ENCODE peak calls at places on chromosomes 6 and 20, in four cellular contexts. N, U, Q and T are unnamed samples. For H3K4me1 and H3K36me3, the result is how much of the 10 kb centered on the place peaks cover.

GRCh38 chr6:152295346-152295745 is 341.8 kb downstream of the SYNE1 start:
- DNase-seq in N (peak), U (no peak), Q (peak), T (no peak)

GRCh38 chr6:7628479-7628878 is 38.5 kb downstream of the SNRNP48 start:
- DNase-seq in N (peak), U (no peak), Q (no peak), T (no peak)

GRCh38 chr20:5569021-5569420 is 181.2 kb upstream of the SHLD1 start:
- DNase-seq in N (peak), U (no peak), Q (peak), T (peak)

GRCh38 chr6:89895273-89895874 is 1.1 kb downstream of the GJA10 start:
- DNase-seq in N (peak), U (peak), Q (peak), T (no peak)

GRCh38 chr20:1720226-1720625 is 62.6 kb upstream of the SIRPG start:
- DNase-seq in N (no peak), U (no peak), Q (no peak), T (peak)

GRCh38 chr20:18057106-18057993 is at the start of gene OVOL2:
- DNase-seq in N (no peak), U (no peak), Q (no peak), T (peak)

GRCh38 chr20:35490736-35491181 is 35.4 kb downstream of the CEP250 start:
- DNase-seq in N (no peak), U (no peak), Q (no peak), T (no peak)

GRCh38 chr6:4973972-4974885 is 29.6 kb downstream of the RPP40 start:
- DNase-seq in N (peak), U (peak), Q (peak), T (no peak)

GRCh38 chr6:166586424-166587156 is at the start of gene RAMACL:
- DNase-seq in N (no peak), U (no peak), Q (no peak), T (peak)

GRCh38 chr6:158653577-158654354 is 3.9 kb downstream of the SYTL3 start:
- DNase-seq in N (peak), U (no peak), Q (peak), T (no peak)

GRCh38 chr6:25312703-25313102 is 33.5 kb downstream of the CARMIL1 start:
- DNase-seq in N (peak), U (no peak), Q (peak), T (peak)

GRCh38 chr6:25314776-25315175 is 35.6 kb downstream of the CARMIL1 start:
- DNase-seq in N (no peak), U (no peak), Q (no peak), T (no peak)

GRCh38 chr6:25311251-25311910 is 32.2 kb downstream of the CARMIL1 start:
- DNase-seq in N (peak), U (no peak), Q (peak), T (no peak)

GRCh38 chr6:25309886-25310285 is 30.7 kb downstream of the CARMIL1 start:
- DNase-seq in N (no peak), U (no peak), Q (no peak), T (no peak)

DNA sequence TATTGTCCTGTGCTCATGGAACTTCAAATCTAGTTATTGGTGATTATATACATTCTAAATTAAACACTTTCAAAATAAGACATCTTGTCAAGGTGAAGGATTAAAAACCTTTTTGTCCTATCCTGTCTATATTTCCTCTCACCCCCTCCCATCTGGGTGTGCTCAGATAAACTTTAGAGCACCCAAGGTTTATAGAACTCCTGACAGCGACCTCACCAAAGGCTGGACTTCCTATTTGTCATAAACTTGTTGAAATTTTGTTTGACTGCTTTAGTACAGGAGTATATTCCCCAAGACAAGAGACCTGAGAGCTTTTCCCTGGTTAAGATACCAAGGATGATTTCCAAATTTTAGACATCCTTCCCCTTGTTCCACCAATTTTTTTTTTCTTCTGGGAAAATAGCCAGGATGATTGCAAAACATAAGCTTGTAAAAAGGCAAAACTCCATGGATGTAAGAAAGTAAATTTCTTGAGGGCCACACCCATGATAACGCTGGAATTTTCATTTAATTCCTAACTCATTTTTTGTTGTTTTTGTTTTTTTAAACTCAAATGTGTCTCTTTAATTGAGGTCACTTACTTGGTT is 33.0 kb downstream of the CARMIL1 start:
- DNase-seq in N (peak), U (no peak), Q (peak), T (no peak)
- H3K4me1 ChIP-seq in N (under half), U (under half), Q (under half), T (under half)

GRCh38 chr6:100763617-100764016 is 117.5 kb downstream of the ASCC3 start:
- DNase-seq in N (no peak), U (no peak), Q (no peak), T (no peak)
- H3K36me3 ChIP-seq in N (under half), U (half or more), Q (under half), T (under half)

DNA sequence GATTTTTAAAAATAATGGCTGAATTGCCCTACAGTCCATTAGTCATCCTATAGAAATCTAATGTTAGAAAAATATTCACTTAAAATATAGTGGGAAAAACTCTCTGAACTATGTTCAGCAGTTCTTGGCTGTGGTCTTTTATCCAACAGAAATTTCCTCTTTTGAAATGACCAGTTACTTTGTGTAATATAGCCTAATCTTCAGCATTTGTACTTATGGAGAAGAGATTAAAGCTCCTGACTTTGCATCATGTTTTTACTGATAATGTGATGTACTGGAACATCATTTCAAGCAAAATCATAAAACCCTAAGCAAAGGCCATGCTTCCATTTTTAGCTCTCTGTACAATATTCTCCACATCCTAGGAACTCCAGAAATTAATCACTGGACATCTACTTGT is 430.8 kb upstream of the RUNX2 start:
- DNase-seq in N (no peak), U (no peak), Q (no peak), T (no peak)
- H3K4me2 ChIP-seq in N (no peak), U (no peak), Q (no peak), T (no peak)

DNA sequence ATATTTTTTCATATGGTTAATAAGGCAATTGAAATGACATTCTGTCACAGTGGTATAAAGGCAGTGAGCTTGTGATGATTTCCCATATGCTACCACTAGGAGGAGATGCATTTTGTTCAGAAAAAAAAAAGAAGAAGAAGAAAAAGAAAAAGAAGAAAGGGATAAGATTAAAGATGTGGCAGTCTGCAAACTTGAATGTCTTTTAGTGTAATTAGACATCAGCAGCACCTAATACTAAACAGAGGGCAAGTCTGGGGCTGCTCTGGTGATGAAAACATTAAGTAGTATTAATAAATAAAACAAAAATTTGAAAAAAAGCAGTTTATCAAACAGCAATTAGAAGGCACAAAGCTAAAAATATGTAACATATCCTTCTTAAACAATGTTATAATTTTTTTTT is 95.4 kb upstream of the DEFB112 start:
- DNase-seq in N (peak), U (no peak), Q (peak), T (no peak)
- H3K4me1 ChIP-seq in N (under half), U (under half), Q (under half), T (under half)

GRCh38 chr20:34397096-34397495 is 34.0 kb downstream of the ITCH start:
- DNase-seq in N (peak), U (no peak), Q (no peak), T (no peak)

GRCh38 chr20:34390769-34391447 is 27.8 kb downstream of the ITCH start:
- DNase-seq in N (peak), U (no peak), Q (peak), T (peak)

GRCh38 chr20:34401741-34402455 is 38.8 kb downstream of the ITCH start:
- DNase-seq in N (no peak), U (no peak), Q (no peak), T (no peak)

GRCh38 chr20:34396408-34396807 is 33.3 kb downstream of the ITCH start:
- DNase-seq in N (no peak), U (no peak), Q (no peak), T (no peak)
- H3K36me3 ChIP-seq in N (under half), U (half or more), Q (under half), T (half or more)

GRCh38 chr6:150492941-150493340 is 106.7 kb upstream of the PLEKHG1 start:
- DNase-seq in N (no peak), U (no peak), Q (no peak), T (peak)
- H3K4me2 ChIP-seq in N (no peak), U (no peak), Q (no peak), T (peak)

DNA sequence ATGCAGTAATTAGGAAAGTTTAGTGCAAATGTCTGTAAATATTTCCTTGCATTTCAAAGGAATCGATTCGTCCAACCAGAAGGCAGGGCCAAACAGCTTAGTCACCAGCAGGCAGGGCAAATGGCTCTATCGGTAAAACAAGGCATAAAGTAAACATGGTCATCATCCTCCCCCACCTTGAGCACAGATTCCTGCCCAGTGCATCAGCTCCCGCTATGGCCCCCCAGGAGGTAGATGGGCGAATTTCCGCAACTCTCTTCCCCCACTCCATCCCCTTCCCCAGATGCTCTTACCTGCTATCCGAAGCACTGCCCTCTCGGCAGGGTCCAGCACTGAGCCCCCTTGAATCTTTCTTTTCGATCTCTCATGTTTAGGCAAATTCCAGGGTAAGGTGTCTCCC is 103.8 kb upstream of the BEND6 start:
- DNase-seq in N (peak), U (no peak), Q (peak), T (no peak)
- H3K4me1 ChIP-seq in N (under half), U (under half), Q (under half), T (under half)